ENCODE peak calls at places on chromosomes 16 and 17, in six cellular contexts. One of them, this sample, is unnamed.

GRCh38 chr17:49439673-49440571 is 25.2 kb upstream of the PHB1 start:
- DNase-seq in Caco-2: peak; percentile 39
- DNase-seq in pancreas: peak; percentile 21
- DNase-seq in A549: no peak
- DNase-seq in CD8-positive, alpha-beta memory T cell: no peak
- DNase-seq in psoas muscle: no peak
- DNase-seq in this sample: no peak

GRCh38 chr17:63657776-63658175 is 35.6 kb downstream of the MAP3K3 start:
- DNase-seq in Caco-2: no peak
- DNase-seq in pancreas: no peak
- DNase-seq in A549: no peak
- DNase-seq in CD8-positive, alpha-beta memory T cell: no peak
- DNase-seq in psoas muscle: no peak
- DNase-seq in this sample: no peak

GRCh38 chr16:31453255-31454204 is 5.8 kb upstream of the ARMC5 start:
- DNase-seq in Caco-2: no peak
- DNase-seq in pancreas: no peak
- DNase-seq in A549: peak; percentile 70
- DNase-seq in CD8-positive, alpha-beta memory T cell: no peak
- DNase-seq in psoas muscle: peak; percentile 87
- DNase-seq in this sample: no peak

GRCh38 chr16:85412911-85413520 is 200.1 kb upstream of the GSE1 start:
- DNase-seq in Caco-2: peak; percentile 21
- DNase-seq in pancreas: peak; percentile 43
- DNase-seq in A549: no peak
- DNase-seq in CD8-positive, alpha-beta memory T cell: no peak
- DNase-seq in psoas muscle: peak; percentile 43
- DNase-seq in this sample: no peak

GRCh38 chr17:56947741-56948140 is 13.1 kb downstream of the COIL start:
- DNase-seq in Caco-2: no peak
- DNase-seq in pancreas: no peak
- DNase-seq in A549: no peak
- DNase-seq in CD8-positive, alpha-beta memory T cell: no peak
- DNase-seq in psoas muscle: no peak
- DNase-seq in this sample: no peak

GRCh38 chr16:14668556-14669223 is 25.4 kb downstream of the PLA2G10 start:
- DNase-seq in Caco-2: no peak
- DNase-seq in pancreas: no peak
- DNase-seq in A549: no peak
- DNase-seq in CD8-positive, alpha-beta memory T cell: no peak
- DNase-seq in psoas muscle: no peak
- DNase-seq in this sample: no peak

GRCh38 chr17:50027639-50028206 is 28.2 kb upstream of the ITGA3 start:
- DNase-seq in Caco-2: no peak
- DNase-seq in pancreas: no peak
- DNase-seq in A549: peak; percentile 94
- DNase-seq in CD8-positive, alpha-beta memory T cell: no peak
- DNase-seq in psoas muscle: peak; percentile 77
- DNase-seq in this sample: no peak

GRCh38 chr17:31646642-31647041 is 212.4 kb downstream of the COPRS start:
- DNase-seq in Caco-2: no peak
- DNase-seq in pancreas: no peak
- DNase-seq in A549: no peak
- DNase-seq in CD8-positive, alpha-beta memory T cell: no peak
- DNase-seq in psoas muscle: no peak
- DNase-seq in this sample: no peak

GRCh38 chr16:88941933-88942909 is 34.8 kb downstream of the CBFA2T3 start:
- DNase-seq in Caco-2: no peak
- DNase-seq in pancreas: peak; percentile 86
- DNase-seq in A549: peak; percentile 29
- DNase-seq in CD8-positive, alpha-beta memory T cell: peak; percentile 50
- DNase-seq in psoas muscle: peak; percentile 76
- DNase-seq in this sample: peak; percentile 37

GRCh38 chr17:73534575-73534940 is 109.7 kb downstream of the SDK2 start:
- DNase-seq in Caco-2: no peak
- DNase-seq in pancreas: no peak
- DNase-seq in A549: no peak
- DNase-seq in CD8-positive, alpha-beta memory T cell: no peak
- DNase-seq in psoas muscle: no peak
- DNase-seq in this sample: no peak

GRCh38 chr17:73533801-73534574 is 110.3 kb downstream of the SDK2 start:
- DNase-seq in Caco-2: no peak
- DNase-seq in pancreas: no peak
- DNase-seq in A549: no peak
- DNase-seq in CD8-positive, alpha-beta memory T cell: no peak
- DNase-seq in psoas muscle: no peak
- DNase-seq in this sample: no peak

GRCh38 chr17:73533127-73533526 is 111.1 kb downstream of the SDK2 start:
- DNase-seq in Caco-2: no peak
- DNase-seq in pancreas: no peak
- DNase-seq in A549: no peak
- DNase-seq in CD8-positive, alpha-beta memory T cell: no peak
- DNase-seq in psoas muscle: peak; percentile 57
- DNase-seq in this sample: no peak

GRCh38 chr17:73536700-73537680 is 107.3 kb downstream of the SDK2 start:
- DNase-seq in Caco-2: no peak
- DNase-seq in pancreas: no peak
- DNase-seq in A549: no peak
- DNase-seq in CD8-positive, alpha-beta memory T cell: no peak
- DNase-seq in psoas muscle: no peak
- DNase-seq in this sample: no peak

DNA sequence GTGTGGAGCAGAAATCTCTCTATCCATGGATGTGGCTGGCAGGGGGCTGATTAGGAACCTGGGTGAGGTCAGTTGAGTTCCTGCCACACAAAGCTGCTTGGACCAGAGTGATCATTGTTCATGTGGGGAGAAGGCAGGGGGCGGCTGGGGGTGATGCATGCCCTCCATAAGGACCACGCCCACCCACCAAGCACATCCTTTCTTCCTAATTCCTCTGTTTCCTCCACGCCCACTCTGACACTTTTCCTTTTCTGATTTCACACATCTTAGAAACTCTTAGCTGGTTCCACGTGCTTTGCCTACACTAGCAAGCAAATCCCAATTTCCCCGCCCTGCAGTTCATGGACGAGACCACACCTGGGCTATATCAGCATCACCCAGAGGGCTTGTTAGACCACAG is 108.5 kb downstream of the SDK2 start:
- DNase-seq in Caco-2: no peak
- DNase-seq in pancreas: no peak
- DNase-seq in A549: no peak
- DNase-seq in CD8-positive, alpha-beta memory T cell: no peak
- DNase-seq in psoas muscle: no peak
- DNase-seq in this sample: no peak
- H3K4me1 ChIP-seq in Caco-2: no peaks in the 10 kb centered on the region
- H3K4me1 ChIP-seq in pancreas: no peaks in the 10 kb centered on the region
- H3K4me1 ChIP-seq in A549: no peaks in the 10 kb centered on the region
- H3K4me1 ChIP-seq in CD8-positive, alpha-beta memory T cell: no peaks in the 10 kb centered on the region
- H3K4me1 ChIP-seq in psoas muscle: no peaks in the 10 kb centered on the region
- H3K4me1 ChIP-seq in this sample: no peaks in the 10 kb centered on the region

GRCh38 chr17:46152423-46152822 is 40.8 kb downstream of the KANSL1 start:
- DNase-seq in Caco-2: no peak
- DNase-seq in pancreas: no peak
- DNase-seq in A549: no peak
- DNase-seq in CD8-positive, alpha-beta memory T cell: no peak
- DNase-seq in psoas muscle: no peak
- DNase-seq in this sample: no peak
- H3K4me1 ChIP-seq in Caco-2: no peaks in the 10 kb centered on the region
- H3K4me1 ChIP-seq in pancreas: peaks cover 46% of the 10 kb centered on the region
- H3K4me1 ChIP-seq in A549: peaks cover 64% of the 10 kb centered on the region
- H3K4me1 ChIP-seq in CD8-positive, alpha-beta memory T cell: peaks cover 96% of the 10 kb centered on the region
- H3K4me1 ChIP-seq in psoas muscle: peaks cover 84% of the 10 kb centered on the region
- H3K4me1 ChIP-seq in this sample: peaks cover 98% of the 10 kb centered on the region

DNA sequence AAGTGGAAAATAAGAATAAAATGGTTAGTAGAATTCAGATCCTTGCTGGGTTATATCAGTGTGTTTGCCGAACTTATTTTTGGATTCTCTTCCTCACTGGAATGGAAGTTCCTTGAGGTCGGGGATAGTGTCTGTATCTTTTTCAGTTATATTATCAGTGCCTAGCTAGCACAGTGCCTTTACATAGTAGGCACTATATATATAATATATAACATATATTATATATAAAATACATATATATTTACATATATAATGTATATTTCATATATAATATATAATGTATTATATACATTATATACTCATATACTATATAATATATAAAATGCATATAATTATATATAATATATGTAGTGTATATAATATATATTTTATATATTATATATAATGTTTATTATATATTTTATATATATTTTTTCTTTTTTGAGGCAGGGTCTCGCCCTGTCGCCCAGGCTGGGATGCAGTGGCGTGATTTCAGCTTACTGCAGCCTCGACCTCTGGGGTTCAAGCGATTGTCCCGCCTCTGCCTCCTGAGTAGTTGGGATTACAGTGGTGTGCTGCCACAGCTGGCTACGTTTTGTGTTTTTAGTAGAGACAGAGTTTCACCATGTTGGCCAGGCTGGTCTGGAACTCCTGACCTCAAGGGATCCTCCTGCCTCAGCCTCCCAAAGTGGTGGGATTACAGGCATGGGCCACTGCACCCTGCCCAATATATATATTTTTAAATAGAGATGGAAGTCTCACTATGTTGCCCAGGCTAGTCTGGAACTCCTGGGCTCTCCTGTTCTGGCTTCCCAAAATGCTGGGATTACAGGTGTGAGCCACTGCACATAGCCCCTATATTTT is 3.2 kb downstream of the NFATC3 start:
- DNase-seq in Caco-2: no peak
- DNase-seq in pancreas: no peak
- DNase-seq in A549: no peak
- DNase-seq in CD8-positive, alpha-beta memory T cell: no peak
- DNase-seq in psoas muscle: no peak
- DNase-seq in this sample: no peak
- H3K4me1 ChIP-seq in Caco-2: peaks cover 35% of the 10 kb centered on the region
- H3K4me1 ChIP-seq in pancreas: peaks cover 13% of the 10 kb centered on the region
- H3K4me1 ChIP-seq in A549: peaks cover 53% of the 10 kb centered on the region
- H3K4me1 ChIP-seq in CD8-positive, alpha-beta memory T cell: peaks cover 74% of the 10 kb centered on the region
- H3K4me1 ChIP-seq in psoas muscle: peaks cover 56% of the 10 kb centered on the region
- H3K4me1 ChIP-seq in this sample: peaks cover 77% of the 10 kb centered on the region

GRCh38 chr17:46182961-46183360 is 10.3 kb downstream of the KANSL1 start:
- DNase-seq in Caco-2: no peak
- DNase-seq in pancreas: no peak
- DNase-seq in A549: no peak
- DNase-seq in CD8-positive, alpha-beta memory T cell: no peak
- DNase-seq in psoas muscle: no peak
- DNase-seq in this sample: no peak

GRCh38 chr17:46179375-46179999 is 13.7 kb downstream of the KANSL1 start:
- DNase-seq in Caco-2: no peak
- DNase-seq in pancreas: no peak
- DNase-seq in A549: no peak
- DNase-seq in CD8-positive, alpha-beta memory T cell: no peak
- DNase-seq in psoas muscle: no peak
- DNase-seq in this sample: no peak

GRCh38 chr17:46180895-46181279 is 12.3 kb downstream of the KANSL1 start:
- DNase-seq in Caco-2: no peak
- DNase-seq in pancreas: no peak
- DNase-seq in A549: no peak
- DNase-seq in CD8-positive, alpha-beta memory T cell: no peak
- DNase-seq in psoas muscle: no peak
- DNase-seq in this sample: no peak

GRCh38 chr17:46184696-46185095 is 8.5 kb downstream of the KANSL1 start:
- DNase-seq in Caco-2: no peak
- DNase-seq in pancreas: no peak
- DNase-seq in A549: no peak
- DNase-seq in CD8-positive, alpha-beta memory T cell: no peak
- DNase-seq in psoas muscle: no peak
- DNase-seq in this sample: no peak

GRCh38 chr17:46181940-46182339 is 11.3 kb downstream of the KANSL1 start:
- DNase-seq in Caco-2: no peak
- DNase-seq in pancreas: no peak
- DNase-seq in A549: no peak
- DNase-seq in CD8-positive, alpha-beta memory T cell: no peak
- DNase-seq in psoas muscle: no peak
- DNase-seq in this sample: no peak
- H3K4me1 ChIP-seq in Caco-2: peaks cover 7% of the 10 kb centered on the region
- H3K4me1 ChIP-seq in pancreas: peaks cover 36% of the 10 kb centered on the region
- H3K4me1 ChIP-seq in A549: peaks cover 64% of the 10 kb centered on the region
- H3K4me1 ChIP-seq in CD8-positive, alpha-beta memory T cell: peaks cover 88% of the 10 kb centered on the region
- H3K4me1 ChIP-seq in psoas muscle: peaks cover 71% of the 10 kb centered on the region
- H3K4me1 ChIP-seq in this sample: peaks cover 95% of the 10 kb centered on the region